ENCODE peak calls at places on chromosome X, in four cellular contexts. X is ecto neural progenitor cell; U is Right ventricle myocardium inferior; H is stimulated activated CD4-positive, alpha-beta T cell treated with anti-CD3 and anti-CD28 coated beads, Interleukin-1b, Interleukin-23, amount 100 ng/mL, for 48 hours. J is an unnamed sample.

GRCh38 chrX:145609951-145610511 is 207.6 kb upstream of the SLITRK2 start:
- DNase-seq in X (no peak), U (no peak), H (no peak), J (peak)

GRCh38 chrX:46812445-46812844 is 24.4 kb upstream of the RP2 start:
- DNase-seq in X (no peak), U (no peak), H (no peak), J (no peak)

GRCh38 chrX:133649659-133650058 is 234.4 kb upstream of the GPC4 start:
- DNase-seq in X (peak), U (no peak), H (no peak), J (no peak)

GRCh38 chrX:3712870-3713224 is 602 bp downstream of the PRKX start:
- DNase-seq in X (no peak), U (no peak), H (no peak), J (no peak)

GRCh38 chrX:148024425-148025148 is 43.5 kb downstream of the FMR1NB start:
- DNase-seq in X (no peak), U (no peak), H (no peak), J (no peak)

GRCh38 chrX:76148753-76149152 is 24.1 kb upstream of the PBDC1 start:
- DNase-seq in X (no peak), U (no peak), H (peak), J (peak)

GRCh38 chrX:123713434-123713833 is 19.4 kb downstream of the THOC2 start:
- DNase-seq in X (no peak), U (no peak), H (no peak), J (no peak)

GRCh38 chrX:38375888-38376287 is 23.5 kb downstream of the OTC start:
- DNase-seq in X (no peak), U (no peak), H (no peak), J (no peak)

GRCh38 chrX:116267511-116268040 is 97.0 kb downstream of the AGTR2 start:
- DNase-seq in X (no peak), U (no peak), H (no peak), J (no peak)

GRCh38 chrX:116239944-116240391 is 69.4 kb downstream of the AGTR2 start:
- DNase-seq in X (no peak), U (no peak), H (no peak), J (peak)

GRCh38 chrX:153948847-153949819 is 4.7 kb upstream of the RENBP start:
- DNase-seq in X (no peak), U (no peak), H (no peak), J (no peak)

GRCh38 chrX:100625985-100626491 is 10.6 kb downstream of the TSPAN6 start:
- DNase-seq in X (no peak), U (no peak), H (no peak), J (no peak)

GRCh38 chrX:56569378-56570061 is 6.1 kb downstream of the UBQLN2 start:
- DNase-seq in X (no peak), U (no peak), H (no peak), J (no peak)

GRCh38 chrX:101229155-101229554 is 9.6 kb downstream of the DRP2 start:
- DNase-seq in X (no peak), U (no peak), H (no peak), J (peak)

GRCh38 chrX:110491846-110492620 is 133.4 kb downstream of the RTL9 start:
- DNase-seq in X (no peak), U (no peak), H (no peak), J (no peak)

GRCh38 chrX:130507015-130507414 is 105.2 kb downstream of the RBMX2 start:
- DNase-seq in X (no peak), U (no peak), H (no peak), J (no peak)